ENCODE peak calls at places on chromosomes 4 and X, in five cellular contexts. One of them, this sample, is unnamed.

GRCh38 chr4:5678977-5679376 is 29.4 kb downstream of the EVC2 start:
- DNase-seq in foreskin keratinocyte: peak; percentile 37
- DNase-seq in cardiac fibroblast: no peak
- DNase-seq in pancreas: no peak
- DNase-seq in Panc1: no peak
- DNase-seq in this sample: peak; percentile 66

GRCh38 chr4:44160776-44161377 is 287.7 kb downstream of the KCTD8 start:
- DNase-seq in foreskin keratinocyte: peak; percentile 67
- DNase-seq in cardiac fibroblast: no peak
- DNase-seq in pancreas: no peak
- DNase-seq in Panc1: no peak
- DNase-seq in this sample: no peak

GRCh38 chr4:48196758-48197504 is 62.9 kb upstream of the TXK start:
- DNase-seq in foreskin keratinocyte: no peak
- DNase-seq in cardiac fibroblast: no peak
- DNase-seq in pancreas: no peak
- DNase-seq in Panc1: no peak
- DNase-seq in this sample: no peak

GRCh38 chr4:98626350-98626749 is 32.1 kb downstream of the TSPAN5 start:
- DNase-seq in foreskin keratinocyte: peak; percentile 92
- DNase-seq in cardiac fibroblast: peak; percentile 88
- DNase-seq in pancreas: no peak
- DNase-seq in Panc1: peak; percentile 88
- DNase-seq in this sample: peak; percentile 85

GRCh38 chrX:44785652-44786051 is 58.2 kb upstream of the DUSP21 start:
- DNase-seq in foreskin keratinocyte: peak; percentile 58
- DNase-seq in cardiac fibroblast: peak; percentile 13
- DNase-seq in pancreas: no peak
- DNase-seq in Panc1: peak; percentile 17
- DNase-seq in this sample: peak; percentile 80

GRCh38 chr4:122163301-122163700 is 11.2 kb downstream of the BLTP1 start:
- DNase-seq in foreskin keratinocyte: no peak
- DNase-seq in cardiac fibroblast: no peak
- DNase-seq in pancreas: peak; percentile 29
- DNase-seq in Panc1: no peak
- DNase-seq in this sample: no peak

GRCh38 chr4:170015285-170015684 is 10.9 kb downstream of the MFAP3L start:
- DNase-seq in foreskin keratinocyte: no peak
- DNase-seq in cardiac fibroblast: no peak
- DNase-seq in pancreas: no peak
- DNase-seq in Panc1: no peak
- DNase-seq in this sample: no peak

GRCh38 chr4:73653695-73654106 is 33.5 kb upstream of the RASSF6 start:
- DNase-seq in foreskin keratinocyte: no peak
- DNase-seq in cardiac fibroblast: peak; percentile 62
- DNase-seq in pancreas: peak; percentile 77
- DNase-seq in Panc1: no peak
- DNase-seq in this sample: no peak

GRCh38 chrX:65828599-65828998 is 161.1 kb downstream of the MSN start:
- DNase-seq in foreskin keratinocyte: no peak
- DNase-seq in cardiac fibroblast: no peak
- DNase-seq in pancreas: no peak
- DNase-seq in Panc1: no peak
- DNase-seq in this sample: no peak

GRCh38 chr4:107600993-107601392 is 119.0 kb downstream of the PAPSS1 start:
- DNase-seq in foreskin keratinocyte: no peak
- DNase-seq in cardiac fibroblast: no peak
- DNase-seq in pancreas: no peak
- DNase-seq in Panc1: no peak
- DNase-seq in this sample: no peak

GRCh38 chrX:93985621-93986020 is 311.6 kb downstream of the FAM133A start:
- DNase-seq in foreskin keratinocyte: peak; percentile 1
- DNase-seq in cardiac fibroblast: no peak
- DNase-seq in pancreas: no peak
- DNase-seq in Panc1: no peak
- DNase-seq in this sample: no peak

GRCh38 chr4:151567056-151567455 is 158.1 kb downstream of the FHIP1A start:
- DNase-seq in foreskin keratinocyte: no peak
- DNase-seq in cardiac fibroblast: no peak
- DNase-seq in pancreas: no peak
- DNase-seq in Panc1: no peak
- DNase-seq in this sample: no peak

GRCh38 chr4:173531085-173531965 is 1.3 kb upstream of the HAND2 start:
- DNase-seq in foreskin keratinocyte: no peak
- DNase-seq in cardiac fibroblast: peak; percentile 52
- DNase-seq in pancreas: no peak
- DNase-seq in Panc1: no peak
- DNase-seq in this sample: no peak

GRCh38 chr4:1222938-1223690 is 25.8 kb downstream of the CTBP1 start:
- DNase-seq in foreskin keratinocyte: no peak
- DNase-seq in cardiac fibroblast: no peak
- DNase-seq in pancreas: no peak
- DNase-seq in Panc1: no peak
- DNase-seq in this sample: no peak

GRCh38 chrX:98956014-98956413 is 1454.1 kb downstream of the PCDH19 start:
- DNase-seq in foreskin keratinocyte: no peak
- DNase-seq in cardiac fibroblast: no peak
- DNase-seq in pancreas: no peak
- DNase-seq in Panc1: no peak
- DNase-seq in this sample: no peak

GRCh38 chrX:16100673-16101072 is 22.7 kb upstream of the GRPR start:
- DNase-seq in foreskin keratinocyte: no peak
- DNase-seq in cardiac fibroblast: no peak
- DNase-seq in pancreas: no peak
- DNase-seq in Panc1: no peak
- DNase-seq in this sample: no peak

GRCh38 chr4:121690001-121690400 is 6.8 kb downstream of the ANXA5 start:
- DNase-seq in foreskin keratinocyte: peak; percentile 31
- DNase-seq in cardiac fibroblast: no peak
- DNase-seq in pancreas: no peak
- DNase-seq in Panc1: no peak
- DNase-seq in this sample: peak; percentile 59

GRCh38 chr4:169975131-169975836 is 50.9 kb downstream of the MFAP3L start:
- DNase-seq in foreskin keratinocyte: no peak
- DNase-seq in cardiac fibroblast: no peak
- DNase-seq in pancreas: no peak
- DNase-seq in Panc1: no peak
- DNase-seq in this sample: peak; percentile 64

GRCh38 chr4:166501941-166502382 is 628.9 kb downstream of the TLL1 start:
- DNase-seq in foreskin keratinocyte: no peak
- DNase-seq in cardiac fibroblast: peak; percentile 48
- DNase-seq in pancreas: peak; percentile 52
- DNase-seq in Panc1: no peak
- DNase-seq in this sample: no peak

GRCh38 chr4:17762705-17763104 is 18.7 kb downstream of the FAM184B start:
- DNase-seq in foreskin keratinocyte: peak; percentile 52
- DNase-seq in cardiac fibroblast: peak; percentile 64
- DNase-seq in pancreas: no peak
- DNase-seq in Panc1: no peak
- DNase-seq in this sample: peak; percentile 48

GRCh38 chrX:14528629-14529287 is 578 bp upstream of the GLRA2 start:
- DNase-seq in foreskin keratinocyte: peak; percentile 20
- DNase-seq in cardiac fibroblast: peak; percentile 21
- DNase-seq in pancreas: peak; percentile 54
- DNase-seq in Panc1: peak; percentile 2
- DNase-seq in this sample: peak; percentile 42

GRCh38 chrX:110146521-110146920 is 143.6 kb downstream of the TMEM164 start:
- DNase-seq in foreskin keratinocyte: no peak
- DNase-seq in cardiac fibroblast: peak; percentile 71
- DNase-seq in pancreas: peak; percentile 37
- DNase-seq in Panc1: peak; percentile 36
- DNase-seq in this sample: no peak

GRCh38 chrX:120468071-120468470 is 1.0 kb downstream of the LAMP2 start:
- DNase-seq in foreskin keratinocyte: no peak
- DNase-seq in cardiac fibroblast: no peak
- DNase-seq in pancreas: no peak
- DNase-seq in Panc1: no peak
- DNase-seq in this sample: no peak

GRCh38 chr4:76996445-76996844 is 46.9 kb downstream of the SEPTIN11 start:
- DNase-seq in foreskin keratinocyte: no peak
- DNase-seq in cardiac fibroblast: no peak
- DNase-seq in pancreas: no peak
- DNase-seq in Panc1: no peak
- DNase-seq in this sample: no peak

GRCh38 chr4:23947826-23948225 is 58.0 kb upstream of the PPARGC1A start:
- DNase-seq in foreskin keratinocyte: no peak
- DNase-seq in cardiac fibroblast: peak; percentile 29
- DNase-seq in pancreas: no peak
- DNase-seq in Panc1: no peak
- DNase-seq in this sample: no peak

GRCh38 chr4:74531952-74532794 is 87.2 kb downstream of the AREG start:
- DNase-seq in foreskin keratinocyte: no peak
- DNase-seq in cardiac fibroblast: peak; percentile 93
- DNase-seq in pancreas: peak; percentile 28
- DNase-seq in Panc1: peak; percentile 75
- DNase-seq in this sample: peak; percentile 70

GRCh38 chr4:13865871-13866669 is 238.5 kb upstream of the BOD1L1 start:
- DNase-seq in foreskin keratinocyte: no peak
- DNase-seq in cardiac fibroblast: no peak
- DNase-seq in pancreas: no peak
- DNase-seq in Panc1: no peak
- DNase-seq in this sample: peak; percentile 46

GRCh38 chr4:126899382-126899801 is 733.4 kb upstream of the INTU start:
- DNase-seq in foreskin keratinocyte: peak; percentile 83
- DNase-seq in cardiac fibroblast: peak; percentile 63
- DNase-seq in pancreas: no peak
- DNase-seq in Panc1: no peak
- DNase-seq in this sample: peak; percentile 87

GRCh38 chr4:188268081-188268908 is 129.1 kb downstream of the TRIML1 start:
- DNase-seq in foreskin keratinocyte: no peak
- DNase-seq in cardiac fibroblast: no peak
- DNase-seq in pancreas: no peak
- DNase-seq in Panc1: no peak
- DNase-seq in this sample: no peak

GRCh38 chr4:1595789-1596325 is 88.3 kb downstream of the FAM53A start:
- DNase-seq in foreskin keratinocyte: no peak
- DNase-seq in cardiac fibroblast: no peak
- DNase-seq in pancreas: no peak
- DNase-seq in Panc1: no peak
- DNase-seq in this sample: no peak

GRCh38 chr4:3136454-3136853 is 62.0 kb downstream of the HTT start:
- DNase-seq in foreskin keratinocyte: no peak
- DNase-seq in cardiac fibroblast: peak; percentile 56
- DNase-seq in pancreas: no peak
- DNase-seq in Panc1: no peak
- DNase-seq in this sample: no peak

GRCh38 chr4:159292137-159292896 is 189.4 kb downstream of the RAPGEF2 start:
- DNase-seq in foreskin keratinocyte: no peak
- DNase-seq in cardiac fibroblast: no peak
- DNase-seq in pancreas: no peak
- DNase-seq in Panc1: no peak
- DNase-seq in this sample: no peak
- TF ChIP-seq CTCF in foreskin keratinocyte: peak; percentile 25
- TF ChIP-seq CTCF in cardiac fibroblast: no peak
- TF ChIP-seq CTCF in pancreas: no peak
- TF ChIP-seq CTCF in Panc1: no peak
- TF ChIP-seq CTCF in this sample: no peak

GRCh38 chr4:38993683-38994082 is 38.5 kb downstream of the TMEM156 start:
- DNase-seq in foreskin keratinocyte: no peak
- DNase-seq in cardiac fibroblast: no peak
- DNase-seq in pancreas: no peak
- DNase-seq in Panc1: no peak
- DNase-seq in this sample: no peak
- TF ChIP-seq CTCF in foreskin keratinocyte: peak; percentile 45
- TF ChIP-seq CTCF in cardiac fibroblast: no peak
- TF ChIP-seq CTCF in pancreas: no peak
- TF ChIP-seq CTCF in Panc1: peak; percentile 10
- TF ChIP-seq CTCF in this sample: peak; percentile 49

DNA sequence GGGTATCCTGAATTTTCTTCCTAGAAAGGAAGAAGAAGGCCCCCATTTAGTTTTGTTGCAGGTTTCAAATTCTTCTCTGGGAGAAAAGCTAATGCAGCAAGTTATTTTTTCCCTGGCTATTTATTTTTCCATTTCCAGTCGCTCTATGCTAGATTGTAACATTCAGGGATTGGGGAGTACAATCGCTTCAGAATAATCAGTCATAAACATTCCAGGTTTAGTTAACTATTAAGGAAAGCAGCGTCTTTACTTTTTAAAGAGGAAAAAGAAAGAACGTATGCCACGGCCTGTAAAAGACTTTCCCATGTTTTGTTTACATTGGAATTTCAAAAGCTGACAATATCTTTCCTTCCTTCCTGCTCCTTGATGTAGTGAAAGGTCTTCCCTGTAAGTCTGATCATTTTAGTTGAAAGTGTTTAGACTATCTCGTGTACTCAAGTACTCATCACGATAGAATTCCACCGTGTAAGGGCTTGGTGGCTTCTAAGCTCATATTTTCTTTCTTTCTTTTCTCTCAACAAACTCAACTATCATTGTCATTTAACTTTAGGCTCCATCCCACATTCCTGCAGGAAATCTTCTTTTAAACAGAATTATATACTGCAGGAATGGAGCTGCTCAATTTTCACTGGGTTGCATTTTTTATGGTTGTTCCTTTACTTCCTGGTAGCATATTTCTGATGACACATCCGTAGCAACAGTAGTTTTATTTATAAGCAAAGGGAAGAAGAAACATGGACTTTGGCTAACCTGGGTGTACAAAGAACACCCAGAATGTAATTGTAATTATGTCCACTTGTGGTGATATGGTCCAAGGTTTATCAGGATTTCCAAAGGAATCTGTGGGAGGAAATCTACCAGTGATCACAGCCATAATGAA is 213.1 kb upstream of the FAT1 start:
- DNase-seq in foreskin keratinocyte: peak; percentile 69
- DNase-seq in cardiac fibroblast: peak; percentile 75
- DNase-seq in pancreas: no peak
- DNase-seq in Panc1: no peak
- DNase-seq in this sample: peak; percentile 93
- TF ChIP-seq CTCF in foreskin keratinocyte: peak; percentile 71
- TF ChIP-seq CTCF in cardiac fibroblast: peak; percentile 24
- TF ChIP-seq CTCF in pancreas: no peak
- TF ChIP-seq CTCF in Panc1: no peak
- TF ChIP-seq CTCF in this sample: peak; percentile 72

DNA sequence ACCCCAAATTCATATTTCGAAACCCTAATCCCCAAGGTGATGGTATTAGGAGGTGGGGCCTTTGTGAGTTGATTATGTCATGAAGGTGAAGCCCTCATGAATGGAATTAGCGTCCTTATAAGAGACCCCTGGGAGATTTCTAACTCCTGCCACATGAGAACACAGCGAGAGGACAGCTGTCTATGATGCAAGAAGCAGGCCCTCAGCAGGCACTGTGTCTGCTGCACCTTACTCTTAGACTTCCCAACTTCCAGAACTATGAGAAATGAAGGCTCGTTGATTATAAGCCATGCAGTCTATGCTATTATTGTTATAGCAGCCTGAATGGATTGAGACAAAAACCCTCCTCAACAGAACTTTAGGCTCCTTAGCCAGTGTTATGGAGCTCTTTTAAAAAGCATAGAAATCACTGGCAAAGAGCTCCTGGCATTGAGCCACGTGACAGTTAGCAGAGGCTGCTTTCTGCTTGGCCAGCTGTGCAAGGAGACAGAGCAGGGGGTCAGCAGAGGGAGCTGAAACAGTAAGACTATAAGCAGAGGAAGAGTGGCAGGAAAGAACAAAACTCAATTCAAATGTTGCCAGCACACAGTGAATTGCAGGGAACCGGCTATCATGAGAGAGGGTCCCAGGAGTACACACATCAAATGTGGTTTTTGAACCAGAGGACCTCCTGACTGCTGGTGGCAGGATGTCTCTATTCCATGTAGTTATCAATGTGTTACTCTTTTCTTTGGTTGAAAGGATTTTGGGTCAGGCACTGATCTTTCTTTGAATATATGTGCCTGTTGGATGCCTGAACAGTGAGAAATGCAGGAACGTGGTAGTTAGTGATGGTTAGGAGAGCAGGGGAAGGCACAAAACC is 219.3 kb upstream of the FAT1 start:
- DNase-seq in foreskin keratinocyte: no peak
- DNase-seq in cardiac fibroblast: peak; percentile 36
- DNase-seq in pancreas: peak; percentile 25
- DNase-seq in Panc1: no peak
- DNase-seq in this sample: no peak
- TF ChIP-seq CTCF in foreskin keratinocyte: no peak
- TF ChIP-seq CTCF in cardiac fibroblast: no peak
- TF ChIP-seq CTCF in pancreas: no peak
- TF ChIP-seq CTCF in Panc1: no peak
- TF ChIP-seq CTCF in this sample: no peak